ENCODE peak calls at places on chromosomes 2 and 18, in four cellular contexts. T is ovary, N is mesothelial cell of epicardium, H is adrenal gland. K is an unnamed sample.

GRCh38 chr2:138846216-138846821 is 66.1 kb upstream of the NXPH2 start:
- DNase-seq in T (no peak), N (no peak), H (no peak), K (no peak)

GRCh38 chr2:26088038-26088643 is 54.3 kb downstream of the RAB10 start:
- DNase-seq in T (no peak), N (no peak), H (no peak), K (no peak)

GRCh38 chr2:105237045-105237765 is 4.3 kb upstream of the GPR45 start:
- DNase-seq in T (no peak), N (no peak), H (no peak), K (no peak)

GRCh38 chr2:233837694-233838229 is 16.6 kb downstream of the HJURP start:
- DNase-seq in T (no peak), N (no peak), H (no peak), K (no peak)

GRCh38 chr2:239468491-239469017 is 67.7 kb upstream of the HDAC4 start:
- DNase-seq in T (peak; percentile 11), N (no peak), H (peak; percentile 10), K (no peak)

GRCh38 chr2:198660491-198660890 is 797.2 kb downstream of the SATB2 start:
- DNase-seq in T (no peak), N (no peak), H (no peak), K (no peak)

GRCh38 chr18:47215554-47216138 is 35.8 kb downstream of the SKOR2 start:
- DNase-seq in T (no peak), N (no peak), H (peak; percentile 19), K (no peak)

GRCh38 chr2:242046184-242046826 is 176.8 kb downstream of the RTP5 start:
- DNase-seq in T (no peak), N (no peak), H (no peak), K (no peak)

GRCh38 chr18:14940738-14941137 is 192.8 kb downstream of the ANKRD30B start:
- DNase-seq in T (no peak), N (no peak), H (no peak), K (no peak)

GRCh38 chr2:215895330-215895729 is 118.0 kb downstream of the MREG start:
- DNase-seq in T (no peak), N (no peak), H (no peak), K (no peak)

GRCh38 chr2:217065695-217066405 is 206.0 kb upstream of the TNP1 start:
- DNase-seq in T (no peak), N (no peak), H (no peak), K (no peak)

GRCh38 chr18:60044290-60045006 is 144.7 kb downstream of the PMAIP1 start:
- DNase-seq in T (no peak), N (no peak), H (no peak), K (no peak)

GRCh38 chr2:120541553-120541932 is 194.1 kb upstream of the GLI2 start:
- DNase-seq in T (no peak), N (no peak), H (no peak), K (no peak)

GRCh38 chr18:12307871-12308385 is at the start of gene TUBB6:
- DNase-seq in T (peak; percentile 84), N (peak; percentile 42), H (peak; percentile 38), K (peak; percentile 46)

GRCh38 chr18:37452015-37452414 is 113.6 kb downstream of the CELF4 start:
- DNase-seq in T (no peak), N (no peak), H (no peak), K (no peak)

GRCh38 chr2:223598994-223599645 is 3.0 kb downstream of the SCG2 start:
- DNase-seq in T (no peak), N (no peak), H (no peak), K (no peak)

GRCh38 chr18:80183273-80184050 is 63.9 kb downstream of the PARD6G start:
- DNase-seq in T (no peak), N (no peak), H (no peak), K (no peak)

GRCh38 chr2:190867182-190867581 is 13.4 kb upstream of the GLS start:
- DNase-seq in T (no peak), N (no peak), H (peak; percentile 36), K (no peak)

GRCh38 chr2:193580176-193580950 is 1385.6 kb upstream of the TMEFF2 start:
- DNase-seq in T (no peak), N (no peak), H (no peak), K (no peak)

GRCh38 chr2:193584001-193584400 is 1389.3 kb upstream of the TMEFF2 start:
- DNase-seq in T (no peak), N (no peak), H (no peak), K (no peak)

GRCh38 chr2:193581807-193582206 is 1387.1 kb upstream of the TMEFF2 start:
- DNase-seq in T (no peak), N (no peak), H (no peak), K (no peak)

GRCh38 chr2:193584522-193584938 is 1389.8 kb upstream of the TMEFF2 start:
- DNase-seq in T (no peak), N (no peak), H (no peak), K (no peak)
- TF ChIP-seq CTCF in T (no peak), N (no peak), H (no peak), K (no peak)

DNA sequence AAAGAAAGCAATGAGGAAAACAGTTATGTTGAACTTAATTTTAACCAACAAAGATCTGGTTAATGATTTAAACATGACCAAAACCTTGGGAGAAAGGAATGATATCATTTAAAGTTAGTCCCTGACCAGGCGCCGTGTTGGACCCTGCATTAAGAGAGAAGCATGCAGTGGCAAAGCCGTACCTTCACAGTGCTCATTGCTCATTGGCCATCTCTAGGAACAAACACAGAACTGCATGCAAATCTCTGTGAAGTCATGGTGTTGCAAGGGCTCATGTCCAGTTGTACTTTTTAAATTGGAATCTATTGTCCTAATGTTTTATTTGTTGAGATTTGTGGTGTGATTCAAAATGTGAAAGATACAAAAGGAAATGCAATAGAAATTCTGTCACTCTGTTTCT is 12.1 kb upstream of the SRBD1 start:
- DNase-seq in T (no peak), N (no peak), H (no peak), K (no peak)
- TF ChIP-seq CTCF in T (no peak), N (no peak), H (no peak), K (no peak)

DNA sequence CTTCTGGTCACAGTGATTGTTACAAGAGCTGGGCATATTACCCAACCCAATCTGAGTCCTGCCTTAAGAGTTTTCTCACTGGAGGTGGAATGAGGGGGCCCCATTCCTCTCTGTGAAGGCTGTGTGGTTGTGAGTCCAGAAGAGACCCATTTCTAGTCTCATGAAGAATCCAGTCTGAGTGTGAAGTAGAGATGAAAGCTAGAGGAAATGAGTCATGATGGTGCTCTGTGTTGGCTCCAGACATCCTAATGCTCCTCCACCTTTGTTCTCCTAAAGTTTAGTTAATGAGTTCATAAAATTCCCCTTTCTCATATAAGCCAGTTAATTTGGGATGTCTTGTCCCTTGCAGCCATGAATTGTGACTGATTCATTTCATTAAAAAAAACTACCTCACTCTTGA is 50.8 kb upstream of the RASGRP3 start:
- DNase-seq in T (no peak), N (no peak), H (no peak), K (no peak)
- TF ChIP-seq CTCF in T (no peak), N (no peak), H (no peak), K (no peak)

DNA sequence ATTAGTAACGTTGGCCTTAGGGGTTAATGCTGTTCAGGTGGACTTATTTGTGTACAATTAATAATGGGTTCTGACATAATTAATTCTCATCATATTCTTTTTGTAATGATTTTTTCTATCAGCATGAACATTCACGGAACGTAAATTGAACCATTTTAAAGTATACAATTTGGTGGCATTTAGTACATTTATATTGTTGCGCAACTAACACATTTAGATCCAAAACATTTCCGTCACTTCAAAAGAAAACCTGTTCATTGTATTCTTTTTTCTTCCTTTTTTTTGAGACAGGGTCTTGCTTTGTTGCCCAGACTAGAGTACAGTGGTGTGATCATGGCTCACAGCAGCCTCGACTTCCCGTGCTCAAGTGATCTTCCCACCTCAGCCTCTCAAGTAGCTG is 65.8 kb downstream of the BOD1L2 start:
- DNase-seq in T (no peak), N (no peak), H (no peak), K (no peak)
- TF ChIP-seq CTCF in T (no peak), N (no peak), H (no peak), K (no peak)

GRCh38 chr2:127528487-127528886 is 2.2 kb upstream of the IWS1 start:
- DNase-seq in T (no peak), N (no peak), H (no peak), K (no peak)

GRCh38 chr2:127532296-127532695 is 3.2 kb upstream of the MYO7B start:
- DNase-seq in T (no peak), N (no peak), H (no peak), K (no peak)

GRCh38 chr2:127530245-127531132 is 4.2 kb upstream of the IWS1 start:
- DNase-seq in T (no peak), N (no peak), H (no peak), K (no peak)

GRCh38 chr2:127526940-127527804 is 883 bp upstream of the IWS1 start:
- DNase-seq in T (no peak), N (no peak), H (no peak), K (no peak)

DNA sequence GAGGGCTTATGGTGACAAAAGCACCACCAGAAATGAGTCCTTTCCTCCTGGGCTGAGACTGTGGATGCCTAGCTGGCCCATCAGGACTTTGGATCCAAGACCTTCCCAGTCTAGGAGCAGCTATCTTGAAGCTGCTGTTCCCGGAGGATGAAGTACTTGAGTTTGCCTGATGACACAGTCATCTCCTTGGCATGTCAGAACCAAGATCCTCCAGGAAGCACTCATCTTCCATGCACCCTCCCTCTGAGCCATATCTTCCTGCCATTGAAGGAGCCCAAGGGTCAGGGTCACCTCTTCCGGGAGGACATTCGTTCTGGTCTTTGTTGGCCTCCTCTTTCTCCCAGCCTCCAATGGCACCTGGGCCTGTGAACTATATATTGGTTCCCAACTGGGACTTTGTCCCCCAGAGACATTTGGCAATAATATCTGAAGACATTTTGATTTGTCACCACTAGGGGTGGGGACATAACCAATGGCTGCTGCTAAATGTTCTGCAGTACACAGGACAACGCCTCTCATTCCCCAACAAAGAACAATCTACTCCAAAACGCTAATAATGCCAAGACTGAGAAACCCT is 4.3 kb upstream of the MYO7B start:
- DNase-seq in T (no peak), N (no peak), H (no peak), K (no peak)
- TF ChIP-seq CTCF in T (no peak), N (no peak), H (no peak), K (no peak)

DNA sequence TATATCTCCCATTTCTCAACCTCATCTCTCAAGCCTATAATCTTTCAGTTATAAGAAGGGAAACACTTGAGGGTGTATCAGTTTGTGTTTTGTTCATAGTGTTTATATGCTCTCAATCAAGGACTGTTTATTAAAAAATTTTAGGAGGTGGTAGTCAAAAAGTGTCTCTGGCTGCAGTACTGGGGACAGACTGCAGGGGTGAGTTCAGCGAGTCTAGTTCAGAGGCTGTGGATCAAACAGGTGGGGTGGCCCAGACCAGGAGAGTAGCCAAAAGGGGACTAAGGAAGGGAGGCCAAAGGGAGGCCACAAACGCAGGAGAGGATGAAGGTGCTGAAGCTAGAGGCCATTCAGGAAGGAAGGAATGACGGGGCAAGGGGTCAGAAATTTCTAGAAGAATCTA is 136.3 kb downstream of the MSH2 start:
- DNase-seq in T (no peak), N (no peak), H (no peak), K (no peak)
- TF ChIP-seq CTCF in T (no peak), N (peak; percentile 62), H (no peak), K (no peak)

K was measured in omental fat pad.